ENCODE peak calls at places on chromosomes 5 and 9, in seven cellular contexts. One of them, this sample, is unnamed.

GRCh38 chr5:91293131-91293530 is 90.0 kb downstream of the ARRDC3 start:
- DNase-seq in RCC 7860: peak; percentile 86
- DNase-seq in EL: peak; percentile 61
- DNase-seq in cerebellar cortex: no peak
- DNase-seq in neural crest cell: no peak
- DNase-seq in SIG-M5: no peak
- DNase-seq in dorsolateral prefrontal cortex: no peak
- DNase-seq in this sample: peak; percentile 98

GRCh38 chr5:79133121-79133656 is 21.6 kb downstream of the BHMT start:
- DNase-seq in EL: peak; percentile 55
- DNase-seq in dorsolateral prefrontal cortex: no peak
- DNase-seq in cerebellar cortex: peak; percentile 61
- DNase-seq in SIG-M5: no peak
- DNase-seq in neural crest cell: no peak
- DNase-seq in RCC 7860: peak; percentile 29
- DNase-seq in this sample: peak; percentile 67

GRCh38 chr5:21774791-21775190 is 1078.4 kb downstream of the CDH12 start:
- DNase-seq in neural crest cell: no peak
- DNase-seq in cerebellar cortex: peak; percentile 16
- DNase-seq in dorsolateral prefrontal cortex: no peak
- DNase-seq in EL: no peak
- DNase-seq in RCC 7860: no peak
- DNase-seq in SIG-M5: no peak
- DNase-seq in this sample: peak; percentile 85

GRCh38 chr9:74140141-74140540 is 357.0 kb upstream of the RORB start:
- DNase-seq in RCC 7860: no peak
- DNase-seq in cerebellar cortex: no peak
- DNase-seq in dorsolateral prefrontal cortex: no peak
- DNase-seq in SIG-M5: no peak
- DNase-seq in EL: no peak
- DNase-seq in neural crest cell: no peak
- DNase-seq in this sample: no peak

GRCh38 chr9:20492772-20493171 is 129.5 kb downstream of the MLLT3 start:
- DNase-seq in RCC 7860: no peak
- DNase-seq in dorsolateral prefrontal cortex: no peak
- DNase-seq in neural crest cell: no peak
- DNase-seq in EL: no peak
- DNase-seq in SIG-M5: no peak
- DNase-seq in cerebellar cortex: no peak
- DNase-seq in this sample: no peak

GRCh38 chr9:136624184-136624951 is 38.3 kb upstream of the EGFL7 start:
- DNase-seq in RCC 7860: no peak
- DNase-seq in dorsolateral prefrontal cortex: no peak
- DNase-seq in SIG-M5: no peak
- DNase-seq in EL: no peak
- DNase-seq in cerebellar cortex: no peak
- DNase-seq in neural crest cell: no peak
- DNase-seq in this sample: no peak

GRCh38 chr5:133993152-133993548 is 11.6 kb downstream of the VDAC1 start:
- DNase-seq in RCC 7860: no peak
- DNase-seq in EL: peak; percentile 77
- DNase-seq in dorsolateral prefrontal cortex: no peak
- DNase-seq in SIG-M5: no peak
- DNase-seq in neural crest cell: no peak
- DNase-seq in cerebellar cortex: no peak
- DNase-seq in this sample: peak; percentile 56

GRCh38 chr5:176870110-176870591 is 29.0 kb downstream of the HK3 start:
- DNase-seq in cerebellar cortex: peak; percentile 75
- DNase-seq in dorsolateral prefrontal cortex: peak; percentile 74
- DNase-seq in EL: peak; percentile 66
- DNase-seq in neural crest cell: peak; percentile 68
- DNase-seq in SIG-M5: no peak
- DNase-seq in RCC 7860: peak; percentile 8
- DNase-seq in this sample: peak; percentile 11

GRCh38 chr5:88664630-88665029 is 218.4 kb downstream of the MEF2C start:
- DNase-seq in EL: no peak
- DNase-seq in neural crest cell: no peak
- DNase-seq in cerebellar cortex: peak; percentile 25
- DNase-seq in SIG-M5: no peak
- DNase-seq in dorsolateral prefrontal cortex: no peak
- DNase-seq in RCC 7860: no peak
- DNase-seq in this sample: no peak

GRCh38 chr5:168219515-168220410 is 71.7 kb upstream of the WWC1 start:
- DNase-seq in neural crest cell: peak; percentile 66
- DNase-seq in cerebellar cortex: peak; percentile 92
- DNase-seq in dorsolateral prefrontal cortex: peak; percentile 50
- DNase-seq in RCC 7860: peak; percentile 66
- DNase-seq in EL: peak; percentile 70
- DNase-seq in SIG-M5: peak; percentile 4
- DNase-seq in this sample: peak; percentile 80

GRCh38 chr5:86866036-86866435 is 248.3 kb downstream of the COX7C start:
- DNase-seq in SIG-M5: no peak
- DNase-seq in neural crest cell: no peak
- DNase-seq in dorsolateral prefrontal cortex: peak; percentile 86
- DNase-seq in EL: no peak
- DNase-seq in cerebellar cortex: peak; percentile 98
- DNase-seq in RCC 7860: no peak
- DNase-seq in this sample: no peak

GRCh38 chr5:61816585-61817450 is 484.8 kb downstream of the ZSWIM6 start:
- DNase-seq in cerebellar cortex: no peak
- DNase-seq in neural crest cell: no peak
- DNase-seq in EL: no peak
- DNase-seq in RCC 7860: no peak
- DNase-seq in SIG-M5: no peak
- DNase-seq in dorsolateral prefrontal cortex: no peak
- DNase-seq in this sample: no peak

GRCh38 chr9:132547976-132548730 is 34.3 kb upstream of the BARHL1 start:
- DNase-seq in RCC 7860: no peak
- DNase-seq in SIG-M5: no peak
- DNase-seq in neural crest cell: no peak
- DNase-seq in cerebellar cortex: no peak
- DNase-seq in EL: no peak
- DNase-seq in dorsolateral prefrontal cortex: no peak
- DNase-seq in this sample: no peak

GRCh38 chr5:1975898-1976765 is 93.4 kb upstream of the IRX4 start:
- DNase-seq in dorsolateral prefrontal cortex: no peak
- DNase-seq in neural crest cell: no peak
- DNase-seq in RCC 7860: no peak
- DNase-seq in EL: no peak
- DNase-seq in cerebellar cortex: no peak
- DNase-seq in SIG-M5: no peak
- DNase-seq in this sample: no peak

GRCh38 chr9:107548298-107549142 is 59.0 kb upstream of the KLF4 start:
- DNase-seq in EL: peak; percentile 94
- DNase-seq in dorsolateral prefrontal cortex: no peak
- DNase-seq in SIG-M5: peak; percentile 50
- DNase-seq in cerebellar cortex: no peak
- DNase-seq in neural crest cell: no peak
- DNase-seq in RCC 7860: peak; percentile 85
- DNase-seq in this sample: peak; percentile 92

GRCh38 chr5:149675467-149676201 is 54.5 kb upstream of the PPARGC1B start:
- DNase-seq in dorsolateral prefrontal cortex: no peak
- DNase-seq in RCC 7860: no peak
- DNase-seq in SIG-M5: no peak
- DNase-seq in EL: no peak
- DNase-seq in cerebellar cortex: no peak
- DNase-seq in neural crest cell: no peak
- DNase-seq in this sample: peak; percentile 83

GRCh38 chr5:27328480-27328879 is 290.1 kb upstream of the CDH9 start:
- DNase-seq in EL: peak; percentile 30
- DNase-seq in SIG-M5: no peak
- DNase-seq in cerebellar cortex: no peak
- DNase-seq in neural crest cell: no peak
- DNase-seq in RCC 7860: peak; percentile 73
- DNase-seq in dorsolateral prefrontal cortex: no peak
- DNase-seq in this sample: peak; percentile 46

GRCh38 chr5:8123559-8123958 is 254.6 kb downstream of the MTRR start:
- DNase-seq in RCC 7860: no peak
- DNase-seq in cerebellar cortex: no peak
- DNase-seq in SIG-M5: no peak
- DNase-seq in EL: no peak
- DNase-seq in dorsolateral prefrontal cortex: no peak
- DNase-seq in neural crest cell: no peak
- DNase-seq in this sample: no peak

GRCh38 chr5:122723606-122724352 is 51.1 kb upstream of the SNX2 start:
- DNase-seq in RCC 7860: no peak
- DNase-seq in neural crest cell: no peak
- DNase-seq in EL: peak; percentile 67
- DNase-seq in SIG-M5: no peak
- DNase-seq in dorsolateral prefrontal cortex: no peak
- DNase-seq in cerebellar cortex: no peak
- DNase-seq in this sample: no peak

GRCh38 chr5:170254056-170254455 is 21.3 kb downstream of the C5orf58 start:
- DNase-seq in EL: no peak
- DNase-seq in SIG-M5: no peak
- DNase-seq in dorsolateral prefrontal cortex: no peak
- DNase-seq in RCC 7860: no peak
- DNase-seq in cerebellar cortex: no peak
- DNase-seq in neural crest cell: no peak
- DNase-seq in this sample: peak; percentile 33